ENCODE peak calls at places on chromosomes 5 and 9, in nine cellular contexts. S, X, U, Y, C, F, O, P and H are unnamed samples.
A peak's percentile ranks its signal among the peaks of the same experiment; 100 is the strongest.

GRCh38 chr5:107402881-107403280 is 267.9 kb downstream of the EFNA5 start:
- DNase-seq in S (no peak), X (no peak), U (no peak), Y (no peak), C (peak; percentile 35), F (no peak), O (no peak), P (peak; percentile 21), H (no peak)

GRCh38 chr9:37433754-37434435 is 11.4 kb downstream of the GRHPR start:
- DNase-seq in S (no peak), X (no peak), U (no peak), Y (no peak), C (peak; percentile 69), F (no peak), O (no peak), P (no peak), H (no peak)

GRCh38 chr5:167392252-167392651 is 899.2 kb upstream of the WWC1 start:
- DNase-seq in S (no peak), X (no peak), U (no peak), Y (no peak), C (no peak), F (no peak), O (no peak), P (no peak), H (no peak)

GRCh38 chr5:115831163-115831768 is 10.1 kb downstream of the ATG12 start:
- DNase-seq in S (peak; percentile 66), X (no peak), U (no peak), Y (peak; percentile 48), C (peak; percentile 71), F (peak; percentile 56), O (peak; percentile 15), P (peak; percentile 46), H (peak; percentile 70)

GRCh38 chr5:158198636-158199035 is 339.7 kb upstream of the CLINT1 start:
- DNase-seq in S (no peak), X (no peak), U (no peak), Y (peak; percentile 91), C (peak; percentile 32), F (no peak), O (peak; percentile 52), P (no peak), H (no peak)

GRCh38 chr9:21741151-21741550 is 61.3 kb upstream of the MTAP start:
- DNase-seq in S (no peak), X (no peak), U (no peak), Y (no peak), C (no peak), F (no peak), O (no peak), P (no peak), H (peak; percentile 21)

GRCh38 chr5:13250450-13251291 is 693.8 kb downstream of the DNAH5 start:
- DNase-seq in S (peak; percentile 52), X (no peak), U (no peak), Y (peak; percentile 23), C (peak; percentile 81), F (peak; percentile 9), O (peak; percentile 46), P (peak; percentile 20), H (peak; percentile 59)

GRCh38 chr9:120877276-120878034 is 467 bp upstream of the PHF19 start:
- DNase-seq in S (peak; percentile 76), X (peak; percentile 46), U (no peak), Y (peak; percentile 90), C (peak; percentile 73), F (peak; percentile 77), O (peak; percentile 83), P (peak; percentile 95), H (peak; percentile 72)

GRCh38 chr5:105506692-105507277 is 1944.2 kb upstream of the NUDT12 start:
- DNase-seq in S (peak; percentile 46), X (no peak), U (peak; percentile 16), Y (peak; percentile 1), C (peak; percentile 59), F (peak; percentile 41), O (peak; percentile 16), P (no peak), H (no peak)

GRCh38 chr5:44644628-44645027 is 164.1 kb upstream of the MRPS30 start:
- DNase-seq in S (no peak), X (no peak), U (no peak), Y (no peak), C (no peak), F (no peak), O (no peak), P (no peak), H (no peak)

GRCh38 chr9:125243792-125244260 is 2.7 kb upstream of the HSPA5 start:
- DNase-seq in S (no peak), X (no peak), U (no peak), Y (no peak), C (no peak), F (no peak), O (no peak), P (no peak), H (no peak)

GRCh38 chr5:181217111-181217804 is 5.8 kb upstream of the TRIM41 start:
- DNase-seq in S (peak; percentile 48), X (peak; percentile 57), U (no peak), Y (peak; percentile 82), C (peak; percentile 77), F (peak; percentile 69), O (peak; percentile 66), P (peak; percentile 63), H (peak; percentile 86)

GRCh38 chr5:81393783-81394718 is at the start of gene ACOT12:
- DNase-seq in S (no peak), X (no peak), U (no peak), Y (no peak), C (peak; percentile 79), F (peak; percentile 35), O (no peak), P (peak; percentile 73), H (peak; percentile 54)

GRCh38 chr9:107976767-107977166 is 487.2 kb upstream of the KLF4 start:
- DNase-seq in S (no peak), X (no peak), U (no peak), Y (no peak), C (no peak), F (no peak), O (no peak), P (no peak), H (peak; percentile 60)
- H2AFZ ChIP-seq in S (no peak overlapping the region), X (no peak overlapping the region), U (no peak overlapping the region), Y (no peak overlapping the region), C (no peak overlapping the region), F (no peak overlapping the region), O (no peak overlapping the region), P (no peak overlapping the region), H (no peak overlapping the region)

GRCh38 chr9:77649109-77649812 is 1.1 kb upstream of the GNA14 start:
- DNase-seq in S (peak; percentile 61), X (no peak), U (peak; percentile 10), Y (no peak), C (peak; percentile 50), F (no peak), O (no peak), P (peak; percentile 35), H (peak; percentile 41)

GRCh38 chr9:77647659-77648457 is at the start of gene GNA14:
- DNase-seq in S (no peak), X (no peak), U (no peak), Y (no peak), C (peak; percentile 81), F (peak; percentile 35), O (no peak), P (no peak), H (peak; percentile 39)

GRCh38 chr9:77648458-77649108 is 461 bp upstream of the GNA14 start:
- DNase-seq in S (peak; percentile 52), X (no peak), U (no peak), Y (no peak), C (peak; percentile 81), F (peak; percentile 61), O (no peak), P (no peak), H (peak; percentile 21)

GRCh38 chr9:77647267-77647658 is 859 bp downstream of the GNA14 start:
- DNase-seq in S (no peak), X (no peak), U (no peak), Y (no peak), C (no peak), F (no peak), O (no peak), P (no peak), H (no peak)

DNA sequence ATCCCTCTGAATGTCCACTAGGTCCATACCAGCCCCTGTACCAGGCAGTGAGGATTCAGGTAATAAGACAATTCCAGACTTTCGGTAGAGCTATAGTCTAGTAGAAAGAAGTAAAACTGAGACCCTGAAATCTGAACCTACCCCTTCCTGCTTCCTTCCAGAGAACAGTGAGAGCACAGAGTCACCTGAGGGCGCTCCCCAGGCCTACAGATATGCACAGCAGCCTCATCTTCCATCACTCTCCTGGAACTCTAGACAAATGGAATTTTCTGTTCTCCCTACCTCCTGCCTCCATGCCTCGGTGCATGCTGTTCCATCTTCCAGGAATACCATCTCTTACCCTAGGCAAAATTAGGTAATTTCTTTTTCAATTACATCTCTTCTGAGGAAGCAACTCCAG is 3.1 kb upstream of the GNA14 start:
- DNase-seq in S (no peak), X (no peak), U (no peak), Y (no peak), C (peak; percentile 36), F (no peak), O (no peak), P (no peak), H (no peak)
- H3K4me2 ChIP-seq in S (no peak overlapping the region), X (no peak overlapping the region), U (no peak overlapping the region), Y (no peak overlapping the region), C (no peak overlapping the region), F (no peak overlapping the region), O (no peak overlapping the region), P (no peak overlapping the region), H (no peak overlapping the region)

DNA sequence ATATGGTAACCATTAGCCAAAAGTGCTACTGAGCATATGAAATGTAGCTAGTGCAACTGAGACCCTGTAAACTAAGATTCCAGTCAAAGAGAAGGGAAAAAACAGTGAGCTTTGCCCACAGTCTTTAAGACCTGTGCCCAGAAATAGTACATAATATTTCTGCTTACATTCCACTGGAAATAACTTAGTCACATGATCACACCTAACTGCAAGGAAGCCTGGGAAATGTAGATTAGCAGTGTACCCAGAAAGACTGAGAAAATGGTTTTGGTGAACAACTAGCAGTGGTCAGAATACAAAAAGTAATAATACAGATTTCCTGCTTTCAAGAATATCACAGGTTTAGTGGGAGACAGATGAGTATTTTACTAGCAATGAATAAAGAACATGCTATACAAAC is 2.5 kb upstream of the CPLANE1 start:
- DNase-seq in S (no peak), X (no peak), U (no peak), Y (no peak), C (no peak), F (no peak), O (no peak), P (no peak), H (no peak)
- H3K9me2 ChIP-seq in S (no peaks in the 10 kb centered on the region), X (no peaks in the 10 kb centered on the region), U (no peaks in the 10 kb centered on the region), Y (no peaks in the 10 kb centered on the region), C (no peaks in the 10 kb centered on the region), F (no peaks in the 10 kb centered on the region), O (no peaks in the 10 kb centered on the region), P (no peaks in the 10 kb centered on the region), H (no peaks in the 10 kb centered on the region)

DNA sequence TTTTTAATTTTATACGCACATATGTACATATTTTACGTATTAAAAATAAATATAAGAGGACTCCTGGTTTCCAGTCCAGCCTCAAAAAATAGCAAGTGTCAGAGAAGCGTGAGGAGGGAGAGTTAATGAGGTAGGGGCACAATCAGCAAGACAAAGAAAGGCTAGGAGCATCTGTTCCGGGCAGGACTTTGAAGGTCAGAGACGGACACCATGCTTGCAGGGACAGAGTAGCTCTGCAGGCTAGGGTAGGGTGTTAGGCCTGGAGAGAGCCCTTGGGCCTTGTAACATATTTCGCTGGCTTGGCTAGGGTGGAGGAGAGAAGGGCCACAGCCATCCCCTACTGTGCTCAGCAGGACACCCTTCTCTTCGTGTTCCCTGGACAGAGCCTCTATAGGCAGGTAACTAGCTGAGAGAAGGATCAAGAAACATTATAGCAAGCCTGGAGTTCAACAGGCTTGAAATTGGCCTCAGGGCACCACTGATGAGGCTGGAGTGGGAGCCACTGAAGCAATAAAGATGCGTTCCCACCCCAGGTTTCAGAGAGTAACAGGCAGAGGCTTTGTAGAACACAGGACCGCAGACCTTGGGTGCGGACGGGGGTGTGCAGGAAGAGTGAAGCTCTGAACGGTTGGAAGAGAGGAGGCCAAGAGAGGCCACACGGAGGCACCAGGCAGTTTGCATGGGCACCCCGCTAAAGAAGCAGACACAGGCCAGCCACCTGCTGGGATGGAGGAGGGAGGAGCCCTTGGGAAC is 9.7 kb upstream of the IPPK start:
- DNase-seq in S (no peak), X (no peak), U (no peak), Y (no peak), C (peak; percentile 33), F (no peak), O (no peak), P (no peak), H (no peak)
- H2AFZ ChIP-seq in S (no peak overlapping the region), X (no peak overlapping the region), U (no peak overlapping the region), Y (no peak overlapping the region), C (peak overlapping the region; percentile 8), F (no peak overlapping the region), O (no peak overlapping the region), P (no peak overlapping the region), H (peak overlapping the region; percentile 55)